ENCODE peak calls at places on chromosomes 13 and 19, in seven cellular contexts. W, J, S, C, D, X and A are unnamed samples. For H3K9me3, the result is how much of the 10 kb centered on the place peaks cover.

GRCh38 chr19:896434-896833 is 3.1 kb downstream of the RNU6-9 start:
- DNase-seq in W (no peak), J (no peak), S (no peak), C (no peak), D (no peak), X (no peak), A (no peak)

GRCh38 chr13:42549555-42549941 is 24.4 kb upstream of the TNFSF11 start:
- DNase-seq in W (no peak), J (no peak), S (no peak), C (no peak), D (no peak), X (no peak), A (no peak)

GRCh38 chr19:35622750-35623149 is 6.1 kb upstream of the RBM42 start:
- DNase-seq in W (no peak), J (no peak), S (no peak), C (no peak), D (no peak), X (no peak), A (no peak)

GRCh38 chr19:34967551-34967950 is 3.5 kb upstream of the ZNF792 start:
- DNase-seq in W (no peak), J (no peak), S (no peak), C (no peak), D (no peak), X (no peak), A (no peak)

GRCh38 chr13:48645845-48646244 is 7.9 kb upstream of the CYSLTR2 start:
- DNase-seq in W (no peak), J (no peak), S (no peak), C (no peak), D (no peak), X (no peak), A (no peak)

GRCh38 chr19:35143231-35143715 is at the start of gene FXYD7:
- DNase-seq in W (peak), J (no peak), S (peak), C (no peak), D (no peak), X (no peak), A (no peak)

GRCh38 chr13:47897411-47898050 is 103.5 kb downstream of the SUCLA2 start:
- DNase-seq in W (no peak), J (peak), S (no peak), C (no peak), D (peak), X (peak), A (no peak)

GRCh38 chr19:36051637-36052036 is 2.4 kb downstream of the THAP8 start:
- DNase-seq in W (no peak), J (no peak), S (no peak), C (no peak), D (no peak), X (no peak), A (no peak)

GRCh38 chr13:113658836-113659235 is 838 bp upstream of the ATP4B start:
- DNase-seq in W (no peak), J (no peak), S (peak), C (no peak), D (no peak), X (no peak), A (no peak)

GRCh38 chr19:47391510-47392223 is 27.7 kb downstream of the MEIS3 start:
- DNase-seq in W (peak), J (peak), S (peak), C (no peak), D (peak), X (peak), A (peak)

GRCh38 chr19:28541602-28542393 is 671.2 kb downstream of the UQCRFS1 start:
- DNase-seq in W (no peak), J (no peak), S (no peak), C (no peak), D (no peak), X (no peak), A (no peak)

GRCh38 chr13:50384724-50385123 is 369.5 kb downstream of the KCNRG start:
- DNase-seq in W (no peak), J (no peak), S (no peak), C (no peak), D (no peak), X (peak), A (no peak)

GRCh38 chr13:83065136-83065535 is 817.1 kb downstream of the SLITRK1 start:
- DNase-seq in W (no peak), J (peak), S (no peak), C (peak), D (peak), X (no peak), A (peak)

GRCh38 chr13:57627663-57628062 is 3.9 kb upstream of the PCDH17 start:
- DNase-seq in W (peak), J (peak), S (no peak), C (no peak), D (peak), X (no peak), A (no peak)

GRCh38 chr13:30983431-30983830 is 51.0 kb downstream of the TEX26 start:
- DNase-seq in W (peak), J (no peak), S (no peak), C (no peak), D (no peak), X (no peak), A (no peak)

GRCh38 chr19:7942981-7943443 is 454 bp downstream of the TIMM44 start:
- DNase-seq in W (no peak), J (no peak), S (no peak), C (no peak), D (no peak), X (no peak), A (no peak)

GRCh38 chr13:56347014-56347413 is 793.7 kb upstream of the PRR20A start:
- DNase-seq in W (no peak), J (no peak), S (no peak), C (no peak), D (no peak), X (no peak), A (no peak)

GRCh38 chr13:99659234-99659633 is 158.0 kb downstream of the TM9SF2 start:
- DNase-seq in W (peak), J (no peak), S (no peak), C (no peak), D (no peak), X (no peak), A (no peak)

GRCh38 chr13:100392709-100393630 is 195.6 kb downstream of the GGACT start:
- DNase-seq in W (no peak), J (peak), S (peak), C (peak), D (peak), X (peak), A (peak)

GRCh38 chr13:40986328-40986856 is 32.7 kb downstream of the ELF1 start:
- DNase-seq in W (no peak), J (peak), S (no peak), C (no peak), D (peak), X (no peak), A (no peak)

GRCh38 chr19:41398603-41399002 is 985 bp downstream of the BCKDHA start:
- DNase-seq in W (no peak), J (no peak), S (no peak), C (no peak), D (no peak), X (no peak), A (no peak)

GRCh38 chr13:40589285-40590109 is 76.9 kb downstream of the FOXO1 start:
- DNase-seq in W (peak), J (peak), S (no peak), C (no peak), D (no peak), X (no peak), A (peak)

GRCh38 chr13:99227909-99228688 is 27.4 kb downstream of the UBAC2 start:
- DNase-seq in W (no peak), J (no peak), S (no peak), C (no peak), D (no peak), X (no peak), A (no peak)

GRCh38 chr13:93745884-93746283 is 519.3 kb downstream of the GPC6 start:
- DNase-seq in W (no peak), J (peak), S (no peak), C (no peak), D (peak), X (no peak), A (no peak)

GRCh38 chr19:46365561-46365960 is 18.7 kb downstream of the PPP5C start:
- DNase-seq in W (peak), J (peak), S (no peak), C (no peak), D (no peak), X (no peak), A (peak)

GRCh38 chr19:35988824-35989223 is 6.2 kb upstream of the SDHAF1 start:
- DNase-seq in W (no peak), J (no peak), S (no peak), C (no peak), D (no peak), X (no peak), A (no peak)

GRCh38 chr19:6536138-6536671 is 5.4 kb downstream of the TNFSF9 start:
- DNase-seq in W (peak), J (peak), S (peak), C (no peak), D (no peak), X (peak), A (peak)

GRCh38 chr13:48232420-48233096 is 448 bp upstream of the ITM2B start:
- DNase-seq in W (peak), J (no peak), S (no peak), C (no peak), D (no peak), X (peak), A (no peak)

GRCh38 chr13:44303681-44304432 is 69.8 kb upstream of the SERP2 start:
- DNase-seq in W (no peak), J (no peak), S (no peak), C (no peak), D (no peak), X (no peak), A (no peak)

GRCh38 chr19:4781851-4782250 is 9.7 kb upstream of the FEM1A start:
- DNase-seq in W (no peak), J (no peak), S (no peak), C (no peak), D (no peak), X (no peak), A (no peak)

GRCh38 chr19:5612891-5613290 is 9.7 kb downstream of the SAFB2 start:
- DNase-seq in W (no peak), J (peak), S (no peak), C (no peak), D (no peak), X (no peak), A (no peak)

GRCh38 chr19:18980432-18981020 is 39.5 kb upstream of the HOMER3 start:
- DNase-seq in W (no peak), J (no peak), S (no peak), C (no peak), D (no peak), X (no peak), A (no peak)

GRCh38 chr13:80033286-80033685 is 307.6 kb downstream of the SPRY2 start:
- DNase-seq in W (no peak), J (peak), S (no peak), C (no peak), D (no peak), X (no peak), A (no peak)

GRCh38 chr19:17471410-17472125 is 1.2 kb downstream of the SLC27A1 start:
- DNase-seq in W (no peak), J (no peak), S (no peak), C (no peak), D (no peak), X (no peak), A (no peak)

GRCh38 chr19:42540071-42540553 is 11.8 kb upstream of the CEACAM1 start:
- DNase-seq in W (peak), J (peak), S (no peak), C (no peak), D (no peak), X (no peak), A (peak)

GRCh38 chr13:47332149-47332548 is 435.3 kb upstream of the HTR2A start:
- DNase-seq in W (no peak), J (peak), S (no peak), C (no peak), D (peak), X (no peak), A (no peak)

GRCh38 chr19:50333235-50333736 is 4.1 kb upstream of the KCNC3 start:
- DNase-seq in W (peak), J (peak), S (peak), C (peak), D (peak), X (peak), A (peak)

GRCh38 chr13:66835040-66835628 is 395.0 kb downstream of the PCDH9 start:
- DNase-seq in W (peak), J (peak), S (no peak), C (no peak), D (peak), X (peak), A (no peak)

DNA sequence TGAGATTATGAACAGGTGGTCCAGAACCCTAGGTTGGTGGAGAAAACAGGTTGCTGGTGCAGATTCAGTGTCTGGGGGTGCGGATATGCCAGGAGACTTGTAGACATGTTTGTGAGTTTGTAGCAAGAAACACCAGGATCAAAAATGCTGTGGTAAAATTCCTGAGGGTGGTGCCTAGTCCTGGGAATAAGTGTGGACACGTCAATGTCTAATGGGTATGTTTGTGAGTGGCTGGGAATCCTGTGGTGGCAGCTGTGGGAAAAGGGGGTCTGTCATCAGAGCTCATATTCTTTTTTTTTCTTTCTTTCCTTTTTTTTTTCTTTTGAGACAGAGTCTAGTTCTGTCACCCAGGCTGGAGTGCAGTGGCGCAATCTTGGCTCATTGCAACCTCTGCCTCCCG is 7.2 kb downstream of the ZNF708 start:
- DNase-seq in W (no peak), J (peak), S (no peak), C (no peak), D (no peak), X (no peak), A (no peak)
- H3K9me3 ChIP-seq in W (under half), J (under half), S (under half), C (under half), D (under half), X (under half), A (under half)

GRCh38 chr19:57374179-57374578 is 10.8 kb downstream of the TRAPPC2B start:
- DNase-seq in W (no peak), J (no peak), S (no peak), C (no peak), D (no peak), X (no peak), A (no peak)
- H3K9me3 ChIP-seq in W (under half), J (under half), S (under half), C (under half), D (under half), X (under half), A (under half)

DNA sequence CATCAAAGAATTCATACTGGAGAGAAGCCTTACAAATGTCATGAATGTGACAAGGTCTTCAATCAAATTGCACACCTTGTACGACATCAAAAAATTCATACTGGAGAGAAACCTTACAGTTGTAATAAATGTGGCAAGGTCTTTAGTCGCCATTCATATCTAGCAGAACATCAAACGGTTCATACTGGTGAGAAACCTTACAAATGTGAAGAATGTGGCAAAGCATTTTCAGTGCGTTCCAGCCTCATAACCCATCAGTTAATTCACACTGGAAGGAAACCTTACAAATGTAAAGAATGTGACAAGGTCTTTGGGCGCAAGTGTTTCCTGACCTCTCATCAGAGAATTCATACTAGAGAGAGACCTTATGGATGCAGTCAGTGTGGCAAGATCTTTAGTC is 13.2 kb upstream of the ZNF534 start:
- DNase-seq in W (no peak), J (no peak), S (no peak), C (no peak), D (no peak), X (no peak), A (no peak)
- H3K9me3 ChIP-seq in W (under half), J (under half), S (half or more), C (half or more), D (half or more), X (under half), A (half or more)

DNA sequence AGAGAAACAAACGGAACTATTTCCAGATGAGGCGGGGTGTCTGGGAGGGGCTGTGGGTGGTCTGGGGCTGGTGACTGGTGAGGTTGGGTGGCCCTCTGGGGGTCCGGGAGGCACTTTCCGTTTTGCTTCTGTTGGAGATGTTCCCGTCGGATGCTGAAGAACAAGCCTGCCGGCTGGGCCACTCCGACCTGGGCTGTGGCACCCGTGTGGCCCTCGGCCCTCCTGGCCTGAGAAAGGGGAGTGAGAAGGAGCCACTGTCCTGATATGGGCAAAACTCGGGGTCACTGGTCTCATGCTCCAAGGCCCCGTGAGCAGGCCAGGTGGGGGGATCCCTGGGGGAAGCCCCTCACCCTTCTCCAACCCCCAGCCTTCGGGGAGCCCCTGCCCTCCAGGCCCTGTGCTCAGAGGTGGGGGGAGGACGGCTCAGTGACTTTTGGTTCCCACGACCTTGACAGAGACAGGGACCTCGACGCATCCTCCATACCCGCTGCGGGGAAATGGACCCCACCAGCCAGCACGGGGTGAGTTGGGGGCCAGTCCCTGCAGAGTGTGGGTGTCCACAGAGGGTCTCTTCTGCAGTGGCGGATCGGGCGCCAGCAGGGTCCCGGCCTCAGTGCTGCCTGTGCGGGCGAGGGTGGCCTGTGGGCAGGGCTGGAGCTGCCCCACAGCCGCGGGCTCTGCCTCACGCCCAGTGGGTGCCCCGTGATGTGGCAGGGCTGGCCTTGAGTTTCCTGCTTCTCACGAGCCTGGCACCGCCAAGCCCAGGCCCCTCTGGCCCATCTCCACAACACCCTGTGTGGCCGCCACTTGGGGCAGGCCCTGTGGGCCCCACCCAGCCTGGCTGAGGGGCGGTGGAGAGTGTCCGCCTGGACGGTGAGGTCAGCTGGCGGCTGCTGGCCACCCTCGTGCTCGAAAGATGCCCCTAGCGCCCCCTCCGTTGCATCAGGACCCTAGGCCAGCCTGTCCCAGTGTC is 4.4 kb upstream of the TBXA2R start:
- DNase-seq in W (no peak), J (no peak), S (peak), C (no peak), D (no peak), X (no peak), A (no peak)
- H3K9me3 ChIP-seq in W (under half), J (under half), S (under half), C (under half), D (under half), X (under half), A (under half)

DNA sequence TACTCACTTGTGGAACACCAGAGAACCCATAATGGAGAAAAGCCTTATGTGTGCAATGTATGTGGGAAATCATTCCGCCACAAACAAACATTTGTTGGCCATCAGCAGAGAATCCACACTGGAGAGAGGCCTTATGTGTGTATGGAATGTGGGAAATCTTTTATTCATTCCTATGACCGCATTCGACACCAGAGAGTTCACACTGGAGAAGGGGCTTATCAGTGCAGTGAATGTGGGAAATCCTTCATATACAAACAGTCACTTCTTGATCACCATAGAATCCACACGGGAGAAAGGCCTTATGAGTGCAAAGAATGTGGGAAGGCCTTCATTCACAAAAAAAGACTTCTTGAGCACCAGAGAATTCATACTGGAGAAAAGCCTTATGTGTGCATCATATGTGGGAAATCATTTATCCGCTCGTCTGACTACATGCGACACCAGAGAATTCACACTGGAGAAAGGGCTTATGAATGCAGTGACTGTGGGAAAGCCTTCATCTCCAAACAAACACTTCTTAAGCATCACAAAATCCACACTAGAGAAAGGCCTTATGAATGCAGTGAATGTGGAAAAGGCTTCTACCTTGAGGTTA is 10.9 kb downstream of the ZNF549 start:
- DNase-seq in W (no peak), J (peak), S (no peak), C (no peak), D (no peak), X (no peak), A (no peak)
- H3K9me3 ChIP-seq in W (under half), J (under half), S (half or more), C (half or more), D (half or more), X (under half), A (half or more)

DNA sequence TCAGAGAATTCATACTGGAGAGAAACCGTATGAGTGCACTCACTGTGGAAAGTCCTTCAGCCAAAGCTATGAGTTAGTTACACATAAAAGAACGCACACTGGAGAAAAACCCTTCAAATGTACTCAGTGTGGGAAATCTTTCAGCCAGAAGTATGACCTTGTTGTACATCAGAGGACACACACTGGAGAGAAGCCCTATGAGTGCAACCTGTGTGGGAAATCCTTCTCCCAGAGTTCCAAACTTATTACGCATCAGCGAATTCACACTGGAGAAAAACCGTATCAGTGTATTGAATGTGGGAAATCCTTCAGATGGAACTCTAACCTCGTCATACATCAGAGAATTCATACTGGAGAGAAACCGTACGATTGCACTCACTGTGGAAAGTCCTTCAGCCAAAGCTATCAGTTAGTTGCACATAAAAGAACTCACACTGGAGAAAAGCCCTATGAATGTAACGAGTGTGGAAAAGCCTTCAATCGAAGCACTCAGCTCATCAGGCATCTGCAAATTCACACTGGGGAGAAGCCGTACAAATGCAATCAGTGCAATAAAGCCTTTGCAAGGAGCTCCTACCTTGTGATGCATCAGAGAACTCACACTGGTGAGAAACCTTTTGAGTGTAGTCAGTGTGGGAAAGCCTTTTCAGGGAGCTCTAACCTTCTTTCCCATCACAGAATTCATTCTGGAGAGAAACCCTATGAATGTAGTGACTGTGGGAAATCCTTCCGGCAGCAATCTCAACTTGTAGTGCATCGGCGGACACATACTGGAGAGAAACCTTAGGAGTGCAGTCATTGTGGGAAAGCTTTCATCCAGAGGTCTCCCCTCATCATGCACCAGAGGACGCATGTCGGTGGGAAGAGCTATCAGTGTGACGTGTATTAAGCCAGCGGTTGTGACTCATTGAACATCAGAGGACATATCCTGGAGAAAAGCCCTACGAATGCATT is 16.5 kb upstream of the ZNF8 start:
- DNase-seq in W (no peak), J (peak), S (no peak), C (no peak), D (no peak), X (no peak), A (no peak)
- H3K9me3 ChIP-seq in W (half or more), J (under half), S (half or more), C (half or more), D (half or more), X (under half), A (half or more)